ENCODE peak calls at places on chromosomes 16 and 17, in five cellular contexts. One of them, this sample, is unnamed.

GRCh38 chr16:2194852-2195315 is 1.5 kb downstream of the CASKIN1 start:
- DNase-seq in Peyer's patch: peak; percentile 85
- DNase-seq in H9: peak; percentile 86
- DNase-seq in retinal pigment epithelial cell: no peak
- DNase-seq in fibroblast of pulmonary artery: peak; percentile 51
- DNase-seq in this sample: no peak

GRCh38 chr17:15436399-15437369 is 30.7 kb downstream of the CDRT4 start:
- DNase-seq in Peyer's patch: peak; percentile 89
- DNase-seq in H9: peak; percentile 59
- DNase-seq in retinal pigment epithelial cell: peak; percentile 56
- DNase-seq in fibroblast of pulmonary artery: peak; percentile 69
- DNase-seq in this sample: no peak

GRCh38 chr17:77476920-77477805 is 336.4 kb downstream of the SEC14L1 start:
- DNase-seq in Peyer's patch: peak; percentile 70
- DNase-seq in H9: no peak
- DNase-seq in retinal pigment epithelial cell: peak; percentile 75
- DNase-seq in fibroblast of pulmonary artery: peak; percentile 94
- DNase-seq in this sample: peak; percentile 95

GRCh38 chr17:9086577-9086976 is 65.3 kb downstream of the NTN1 start:
- DNase-seq in Peyer's patch: no peak
- DNase-seq in H9: no peak
- DNase-seq in retinal pigment epithelial cell: no peak
- DNase-seq in fibroblast of pulmonary artery: no peak
- DNase-seq in this sample: no peak

GRCh38 chr16:85391769-85392583 is 221.1 kb upstream of the GSE1 start:
- DNase-seq in Peyer's patch: peak; percentile 69
- DNase-seq in H9: no peak
- DNase-seq in retinal pigment epithelial cell: no peak
- DNase-seq in fibroblast of pulmonary artery: no peak
- DNase-seq in this sample: no peak

GRCh38 chr16:4529085-4530060 is 9.2 kb downstream of the CDIP1 start:
- DNase-seq in Peyer's patch: no peak
- DNase-seq in H9: peak; percentile 84
- DNase-seq in retinal pigment epithelial cell: no peak
- DNase-seq in fibroblast of pulmonary artery: peak; percentile 16
- DNase-seq in this sample: no peak

GRCh38 chr16:75070055-75070841 is 46.3 kb downstream of the LDHD start:
- DNase-seq in Peyer's patch: no peak
- DNase-seq in H9: no peak
- DNase-seq in retinal pigment epithelial cell: no peak
- DNase-seq in fibroblast of pulmonary artery: no peak
- DNase-seq in this sample: no peak

GRCh38 chr17:41131979-41132378 is 8.0 kb upstream of the KRTAP4-12 start:
- DNase-seq in Peyer's patch: no peak
- DNase-seq in H9: no peak
- DNase-seq in retinal pigment epithelial cell: no peak
- DNase-seq in fibroblast of pulmonary artery: no peak
- DNase-seq in this sample: no peak

GRCh38 chr16:19588661-19589060 is 33.2 kb downstream of the VPS35L start:
- DNase-seq in Peyer's patch: no peak
- DNase-seq in H9: no peak
- DNase-seq in retinal pigment epithelial cell: no peak
- DNase-seq in fibroblast of pulmonary artery: peak; percentile 24
- DNase-seq in this sample: no peak

GRCh38 chr16:56348168-56349085 is 76.9 kb downstream of the AMFR start:
- DNase-seq in Peyer's patch: no peak
- DNase-seq in H9: no peak
- DNase-seq in retinal pigment epithelial cell: no peak
- DNase-seq in fibroblast of pulmonary artery: no peak
- DNase-seq in this sample: no peak

GRCh38 chr16:11681977-11682654 is 13.9 kb downstream of the SNN start:
- DNase-seq in Peyer's patch: peak; percentile 85
- DNase-seq in H9: no peak
- DNase-seq in retinal pigment epithelial cell: no peak
- DNase-seq in fibroblast of pulmonary artery: no peak
- DNase-seq in this sample: no peak

GRCh38 chr17:81840826-81841778 is 6.3 kb upstream of the PPP1R27 start:
- DNase-seq in Peyer's patch: no peak
- DNase-seq in H9: no peak
- DNase-seq in retinal pigment epithelial cell: no peak
- DNase-seq in fibroblast of pulmonary artery: no peak
- DNase-seq in this sample: no peak

GRCh38 chr17:69523252-69523861 is 108.9 kb downstream of the MAP2K6 start:
- DNase-seq in Peyer's patch: peak; percentile 56
- DNase-seq in H9: peak; percentile 58
- DNase-seq in retinal pigment epithelial cell: no peak
- DNase-seq in fibroblast of pulmonary artery: peak; percentile 74
- DNase-seq in this sample: no peak

GRCh38 chr16:9657659-9658058 is 524.6 kb downstream of the GRIN2A start:
- DNase-seq in Peyer's patch: no peak
- DNase-seq in H9: no peak
- DNase-seq in retinal pigment epithelial cell: no peak
- DNase-seq in fibroblast of pulmonary artery: no peak
- DNase-seq in this sample: no peak

GRCh38 chr17:17107891-17108680 is 65.8 kb downstream of the MPRIP start:
- DNase-seq in Peyer's patch: no peak
- DNase-seq in H9: no peak
- DNase-seq in retinal pigment epithelial cell: no peak
- DNase-seq in fibroblast of pulmonary artery: no peak
- DNase-seq in this sample: no peak

GRCh38 chr17:57288034-57288752 is 31.9 kb downstream of the MSI2 start:
- DNase-seq in Peyer's patch: no peak
- DNase-seq in H9: no peak
- DNase-seq in retinal pigment epithelial cell: no peak
- DNase-seq in fibroblast of pulmonary artery: peak; percentile 26
- DNase-seq in this sample: no peak

GRCh38 chr16:79170565-79171242 is 429.8 kb downstream of the MAF start:
- DNase-seq in Peyer's patch: peak; percentile 56
- DNase-seq in H9: no peak
- DNase-seq in retinal pigment epithelial cell: peak; percentile 89
- DNase-seq in fibroblast of pulmonary artery: peak; percentile 18
- DNase-seq in this sample: no peak

GRCh38 chr17:17028059-17028877 is 14.0 kb upstream of the MPRIP start:
- DNase-seq in Peyer's patch: peak; percentile 96
- DNase-seq in H9: peak; percentile 96
- DNase-seq in retinal pigment epithelial cell: peak; percentile 93
- DNase-seq in fibroblast of pulmonary artery: peak; percentile 76
- DNase-seq in this sample: no peak

GRCh38 chr16:54846761-54847160 is 83.9 kb upstream of the IRX5 start:
- DNase-seq in Peyer's patch: no peak
- DNase-seq in H9: no peak
- DNase-seq in retinal pigment epithelial cell: no peak
- DNase-seq in fibroblast of pulmonary artery: no peak
- DNase-seq in this sample: no peak

DNA sequence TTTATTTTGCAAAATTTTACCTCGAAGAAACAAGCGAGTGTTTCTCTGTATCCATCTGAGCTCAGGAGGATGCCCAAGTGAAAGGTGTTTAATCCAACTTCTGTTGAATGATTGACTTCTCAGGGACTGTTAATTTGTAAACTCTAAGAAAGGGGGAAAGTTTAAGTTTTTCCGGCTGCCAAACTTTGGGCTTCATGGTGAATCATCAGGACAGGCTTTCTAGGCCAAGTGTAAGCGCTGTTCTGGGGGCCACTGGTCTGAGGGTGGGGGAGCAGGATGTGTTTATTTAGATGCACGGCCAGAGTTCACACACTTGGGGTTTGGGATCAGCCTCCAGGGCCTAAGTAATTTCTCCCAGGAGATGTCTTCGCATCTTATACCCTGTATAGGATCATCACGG is 110.4 kb downstream of the PITPNC1 start:
- DNase-seq in Peyer's patch: no peak
- DNase-seq in H9: peak; percentile 27
- DNase-seq in retinal pigment epithelial cell: no peak
- DNase-seq in fibroblast of pulmonary artery: peak; percentile 20
- DNase-seq in this sample: no peak
- TF ChIP-seq CTCF in Peyer's patch: no peak
- TF ChIP-seq CTCF in H9: no peak
- TF ChIP-seq CTCF in retinal pigment epithelial cell: no peak
- TF ChIP-seq CTCF in fibroblast of pulmonary artery: no peak
- TF ChIP-seq CTCF in this sample: no peak

GRCh38 chr16:5604770-5605169 is 507.2 kb upstream of the EEF2KMT start:
- DNase-seq in Peyer's patch: no peak
- DNase-seq in H9: no peak
- DNase-seq in retinal pigment epithelial cell: no peak
- DNase-seq in fibroblast of pulmonary artery: no peak
- DNase-seq in this sample: no peak
- TF ChIP-seq CTCF in Peyer's patch: peak; percentile 23
- TF ChIP-seq CTCF in H9: peak; percentile 67
- TF ChIP-seq CTCF in retinal pigment epithelial cell: no peak
- TF ChIP-seq CTCF in fibroblast of pulmonary artery: no peak
- TF ChIP-seq CTCF in this sample: no peak

GRCh38 chr16:58026705-58027340 is 1.3 kb downstream of the MMP15 start:
- DNase-seq in Peyer's patch: no peak
- DNase-seq in H9: no peak
- DNase-seq in retinal pigment epithelial cell: no peak
- DNase-seq in fibroblast of pulmonary artery: no peak
- DNase-seq in this sample: no peak
- TF ChIP-seq CTCF in Peyer's patch: no peak
- TF ChIP-seq CTCF in H9: no peak
- TF ChIP-seq CTCF in retinal pigment epithelial cell: no peak
- TF ChIP-seq CTCF in fibroblast of pulmonary artery: no peak
- TF ChIP-seq CTCF in this sample: no peak

DNA sequence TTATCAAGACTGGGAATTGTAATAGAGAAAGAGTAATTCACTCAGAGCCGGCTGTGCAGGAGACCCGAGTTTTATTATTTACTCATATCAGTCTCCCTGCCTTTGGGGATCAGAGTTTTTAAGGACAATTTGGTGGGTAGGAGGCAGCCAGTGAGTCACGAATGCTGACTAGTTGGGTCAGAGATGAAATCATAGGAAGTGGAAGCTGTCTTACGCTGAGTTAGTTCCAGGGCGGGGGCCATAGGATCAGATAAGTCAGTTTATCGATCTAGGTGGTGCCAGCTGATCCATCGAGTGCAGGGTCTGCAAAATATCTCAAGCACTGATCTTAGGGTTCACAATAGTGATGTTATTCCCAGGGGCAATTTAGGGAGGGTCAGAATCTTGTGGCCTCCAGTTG is 20.2 kb upstream of the GUCY2D start:
- DNase-seq in Peyer's patch: no peak
- DNase-seq in H9: peak; percentile 12
- DNase-seq in retinal pigment epithelial cell: no peak
- DNase-seq in fibroblast of pulmonary artery: peak; percentile 57
- DNase-seq in this sample: no peak
- TF ChIP-seq CTCF in Peyer's patch: no peak
- TF ChIP-seq CTCF in H9: no peak
- TF ChIP-seq CTCF in retinal pigment epithelial cell: no peak
- TF ChIP-seq CTCF in fibroblast of pulmonary artery: no peak
- TF ChIP-seq CTCF in this sample: no peak

GRCh38 chr17:73694491-73694890 is 50.2 kb upstream of the SDK2 start:
- DNase-seq in Peyer's patch: no peak
- DNase-seq in H9: no peak
- DNase-seq in retinal pigment epithelial cell: no peak
- DNase-seq in fibroblast of pulmonary artery: no peak
- DNase-seq in this sample: no peak

GRCh38 chr17:73698966-73699365 is 54.7 kb upstream of the SDK2 start:
- DNase-seq in Peyer's patch: no peak
- DNase-seq in H9: peak; percentile 21
- DNase-seq in retinal pigment epithelial cell: no peak
- DNase-seq in fibroblast of pulmonary artery: no peak
- DNase-seq in this sample: no peak

GRCh38 chr17:73695035-73695738 is 50.9 kb upstream of the SDK2 start:
- DNase-seq in Peyer's patch: no peak
- DNase-seq in H9: peak; percentile 20
- DNase-seq in retinal pigment epithelial cell: no peak
- DNase-seq in fibroblast of pulmonary artery: no peak
- DNase-seq in this sample: no peak

GRCh38 chr17:73696251-73696650 is 52.0 kb upstream of the SDK2 start:
- DNase-seq in Peyer's patch: no peak
- DNase-seq in H9: peak; percentile 20
- DNase-seq in retinal pigment epithelial cell: no peak
- DNase-seq in fibroblast of pulmonary artery: no peak
- DNase-seq in this sample: no peak

DNA sequence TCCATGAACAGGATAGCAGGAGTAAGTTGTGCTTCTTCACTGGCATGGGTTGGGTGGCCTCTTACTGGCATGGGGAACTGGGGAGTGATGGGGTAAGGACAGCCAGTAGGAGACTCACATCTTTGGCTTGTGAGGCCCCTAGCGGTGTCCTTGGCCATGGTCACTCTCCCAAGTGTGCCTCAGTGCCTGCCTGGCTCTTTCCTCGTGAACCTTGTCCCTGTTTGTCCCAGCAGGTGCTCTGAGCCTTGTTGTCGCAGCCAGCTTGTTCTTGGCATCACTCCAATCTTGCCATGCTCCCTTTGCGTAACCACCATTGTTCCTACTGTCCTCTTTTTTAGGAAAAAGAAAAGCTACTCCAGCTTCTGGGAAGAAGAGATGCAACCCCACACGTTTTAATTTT is 53.6 kb upstream of the SDK2 start:
- DNase-seq in Peyer's patch: no peak
- DNase-seq in H9: peak; percentile 78
- DNase-seq in retinal pigment epithelial cell: no peak
- DNase-seq in fibroblast of pulmonary artery: no peak
- DNase-seq in this sample: no peak
- TF ChIP-seq CTCF in Peyer's patch: peak; percentile 14
- TF ChIP-seq CTCF in H9: peak; percentile 56
- TF ChIP-seq CTCF in retinal pigment epithelial cell: no peak
- TF ChIP-seq CTCF in fibroblast of pulmonary artery: no peak
- TF ChIP-seq CTCF in this sample: no peak

DNA sequence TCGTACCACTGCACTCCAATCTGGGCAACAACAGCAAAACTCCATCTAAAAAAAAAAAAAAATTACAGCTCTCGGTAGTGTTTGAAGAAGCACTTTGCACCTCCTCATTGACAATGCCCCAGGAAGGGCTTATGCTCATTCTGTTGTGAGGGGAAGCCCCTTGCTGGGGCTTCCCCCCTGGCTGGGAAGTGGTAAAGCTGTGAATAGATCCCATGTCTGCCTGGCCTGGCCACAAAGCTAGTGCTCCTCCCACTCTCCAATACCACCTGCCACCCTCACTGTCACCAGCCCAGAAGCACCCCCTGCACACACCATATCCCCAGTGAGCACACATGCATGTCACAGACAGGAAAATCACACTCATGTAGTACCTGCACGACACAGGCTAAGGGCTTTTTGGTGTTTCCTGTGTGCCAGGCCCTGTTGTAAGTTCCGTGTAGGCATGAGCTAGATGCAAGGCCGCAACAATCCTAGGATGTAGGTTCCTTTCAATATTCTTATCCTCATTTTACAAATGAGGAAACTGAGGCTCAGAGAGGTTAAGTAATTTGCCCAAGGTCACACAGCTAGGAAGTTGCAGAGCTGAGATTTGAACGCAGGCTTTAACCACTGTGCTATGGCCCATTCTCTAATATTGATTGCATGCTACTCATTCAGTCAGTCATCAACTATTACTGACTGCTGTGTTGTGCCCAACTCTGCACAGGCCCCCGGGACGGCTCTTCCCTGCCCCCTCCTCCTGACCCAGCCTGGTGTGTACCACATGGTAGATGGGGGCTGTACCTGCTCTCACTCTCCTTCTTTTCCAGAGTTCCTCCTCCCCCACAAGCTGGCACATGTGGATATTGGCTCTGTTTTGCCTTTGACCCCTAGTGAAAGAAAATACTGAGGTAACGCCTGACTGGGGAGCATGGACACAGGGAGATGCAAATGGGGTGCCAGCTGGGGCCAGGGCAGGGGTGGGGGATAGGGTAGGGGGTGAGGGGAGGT is 11.9 kb upstream of the COL1A1 start:
- DNase-seq in Peyer's patch: peak; percentile 59
- DNase-seq in H9: peak; percentile 86
- DNase-seq in retinal pigment epithelial cell: no peak
- DNase-seq in fibroblast of pulmonary artery: no peak
- DNase-seq in this sample: no peak
- TF ChIP-seq CTCF in Peyer's patch: no peak
- TF ChIP-seq CTCF in H9: peak; percentile 47
- TF ChIP-seq CTCF in retinal pigment epithelial cell: peak; percentile 12
- TF ChIP-seq CTCF in fibroblast of pulmonary artery: no peak
- TF ChIP-seq CTCF in this sample: no peak

This sample was measured in AG04449.